ENCODE peak calls at places on chromosomes 2 and 18, in four cellular contexts. F is suprapubic skin, H is cardiac muscle cell, I is endodermal cell. G is an unnamed sample. For H3K36me3, the result is how much of the 10 kb centered on the place peaks cover.

GRCh38 chr2:235027558-235028214 is 75.9 kb downstream of the SH3BP4 start:
- DNase-seq in F (no peak), H (no peak), I (no peak), G (no peak)

GRCh38 chr2:96239745-96240264 is 26.0 kb downstream of the TMEM127 start:
- DNase-seq in F (no peak), H (peak), I (no peak), G (no peak)

GRCh38 chr2:140586379-140586778 is 1544.4 kb downstream of the LRP1B start:
- DNase-seq in F (no peak), H (peak), I (peak), G (peak)

GRCh38 chr2:64482765-64483504 is 29.0 kb downstream of the LGALSL start:
- DNase-seq in F (no peak), H (peak), I (peak), G (no peak)

GRCh38 chr2:197211881-197212342 is 98.7 kb downstream of the ANKRD44 start:
- DNase-seq in F (no peak), H (no peak), I (no peak), G (no peak)

GRCh38 chr18:13134551-13135401 is 83.8 kb upstream of the LDLRAD4 start:
- DNase-seq in F (no peak), H (no peak), I (no peak), G (no peak)

GRCh38 chr2:26179446-26179907 is 6.6 kb downstream of the GAREM2 start:
- DNase-seq in F (no peak), H (no peak), I (peak), G (no peak)

GRCh38 chr2:147649288-147649687 is 195.5 kb upstream of the ACVR2A start:
- DNase-seq in F (no peak), H (no peak), I (no peak), G (peak)

GRCh38 chr2:113219889-113220641 is 46.3 kb downstream of the PSD4 start:
- DNase-seq in F (no peak), H (no peak), I (no peak), G (no peak)

GRCh38 chr18:48827321-48828200 is 123.2 kb downstream of the SMAD7 start:
- DNase-seq in F (peak), H (peak), I (peak), G (peak)

GRCh38 chr18:13366977-13367892 is 148.7 kb downstream of the LDLRAD4 start:
- DNase-seq in F (no peak), H (no peak), I (peak), G (no peak)

GRCh38 chr2:106314427-106314826 is 120.3 kb upstream of the UXS1 start:
- DNase-seq in F (no peak), H (no peak), I (no peak), G (no peak)

GRCh38 chr2:54545700-54546450 is 89.7 kb downstream of the SPTBN1 start:
- DNase-seq in F (no peak), H (no peak), I (no peak), G (no peak)

GRCh38 chr2:172106128-172106961 is 3.6 kb upstream of the DLX2 start:
- DNase-seq in F (no peak), H (no peak), I (peak), G (no peak)

GRCh38 chr2:127508621-127509034 is 17.7 kb downstream of the IWS1 start:
- DNase-seq in F (no peak), H (peak), I (no peak), G (peak)

GRCh38 chr2:120930236-120930635 is 194.6 kb downstream of the GLI2 start:
- DNase-seq in F (no peak), H (no peak), I (no peak), G (no peak)

GRCh38 chr2:85733121-85733960 is 20.4 kb upstream of the ATOH8 start:
- DNase-seq in F (no peak), H (no peak), I (no peak), G (no peak)

GRCh38 chr2:236848467-236848866 is 237.2 kb upstream of the COPS8 start:
- DNase-seq in F (no peak), H (no peak), I (no peak), G (no peak)

GRCh38 chr2:112692496-112692911 is 28.3 kb upstream of the NT5DC4 start:
- DNase-seq in F (peak), H (no peak), I (peak), G (no peak)

GRCh38 chr2:26537826-26538475 is 60.0 kb upstream of the OTOF start:
- DNase-seq in F (peak), H (no peak), I (peak), G (no peak)

GRCh38 chr2:667332-668000 is 9.7 kb downstream of the TMEM18 start:
- DNase-seq in F (no peak), H (no peak), I (no peak), G (no peak)

GRCh38 chr2:159904565-159905281 is 106.7 kb upstream of the CD302 start:
- DNase-seq in F (peak), H (peak), I (peak), G (peak)

GRCh38 chr2:109660046-109660860 is 46.1 kb downstream of the SOWAHC start:
- DNase-seq in F (no peak), H (no peak), I (no peak), G (no peak)

GRCh38 chr18:23970161-23971153 is 44.1 kb upstream of the TTC39C start:
- DNase-seq in F (no peak), H (no peak), I (no peak), G (no peak)

GRCh38 chr2:83394134-83394965 is 1064.7 kb downstream of the SUCLG1 start:
- DNase-seq in F (no peak), H (no peak), I (no peak), G (no peak)

GRCh38 chr2:148645925-148646559 is 1.5 kb downstream of the EPC2 start:
- DNase-seq in F (no peak), H (peak), I (no peak), G (peak)

GRCh38 chr18:25815659-25816058 is 274.8 kb downstream of the SS18 start:
- DNase-seq in F (no peak), H (no peak), I (no peak), G (no peak)

GRCh38 chr2:233950078-233950825 is 33.1 kb downstream of the TRPM8 start:
- DNase-seq in F (no peak), H (no peak), I (no peak), G (no peak)

GRCh38 chr2:106599540-106599939 is 112.4 kb downstream of the CD8B2 start:
- DNase-seq in F (no peak), H (no peak), I (no peak), G (no peak)

GRCh38 chr2:169478339-169478738 is 955 bp upstream of the BBS5 start:
- DNase-seq in F (no peak), H (no peak), I (no peak), G (no peak)

GRCh38 chr2:15628899-15629855 is 37.5 kb downstream of the DDX1 start:
- DNase-seq in F (no peak), H (no peak), I (no peak), G (no peak)
- H3K36me3 ChIP-seq in F (half or more), H (half or more), I (half or more), G (half or more)

GRCh38 chr18:79451237-79452125 is 55.8 kb downstream of the NFATC1 start:
- DNase-seq in F (no peak), H (no peak), I (no peak), G (no peak)

GRCh38 chr18:79448621-79449020 is 52.9 kb downstream of the NFATC1 start:
- DNase-seq in F (no peak), H (no peak), I (no peak), G (no peak)

GRCh38 chr18:79447703-79448367 is 52.1 kb downstream of the NFATC1 start:
- DNase-seq in F (no peak), H (no peak), I (no peak), G (no peak)

GRCh38 chr18:79450289-79450920 is 54.7 kb downstream of the NFATC1 start:
- DNase-seq in F (no peak), H (no peak), I (no peak), G (no peak)

DNA sequence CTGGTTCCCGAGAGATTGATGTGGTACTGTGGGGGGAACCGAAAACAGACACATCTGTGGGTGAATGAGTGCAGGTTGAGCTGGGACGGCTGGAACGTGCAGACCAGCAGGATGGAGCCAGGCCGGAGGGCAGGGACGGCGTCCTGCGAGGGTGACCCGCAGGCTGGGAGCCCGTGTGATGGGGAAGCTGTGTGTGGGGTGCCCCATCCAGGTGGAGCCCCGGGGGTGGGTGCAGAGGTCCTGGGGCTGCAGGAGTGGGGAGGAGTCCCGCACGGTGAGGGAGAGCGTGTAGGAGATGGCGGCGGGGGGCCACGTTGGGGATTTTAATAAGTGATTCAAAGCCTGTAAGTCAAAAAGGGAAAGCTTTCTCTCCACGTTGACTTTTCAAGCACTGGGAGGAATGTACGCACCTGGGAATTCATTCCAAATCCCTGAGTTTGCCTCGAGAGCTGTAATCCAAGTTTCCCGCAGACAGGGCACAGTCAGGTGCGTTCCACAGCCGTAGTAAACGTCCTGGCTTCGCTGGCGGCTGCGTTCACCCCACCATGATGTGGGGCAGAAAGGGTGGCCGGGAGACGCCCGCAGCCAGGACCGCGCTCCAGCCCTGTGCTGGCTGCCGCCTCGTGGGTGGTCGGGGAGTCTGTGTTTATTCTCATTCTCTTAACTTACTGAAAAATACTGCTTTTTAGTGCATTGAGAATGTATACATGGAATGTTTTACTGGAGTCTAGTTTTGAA is 54.0 kb downstream of the NFATC1 start:
- DNase-seq in F (no peak), H (no peak), I (no peak), G (no peak)
- H3K36me3 ChIP-seq in F (under half), H (under half), I (under half), G (under half)

GRCh38 chr2:13121096-13121495 is 404.4 kb downstream of the TRIB2 start:
- DNase-seq in F (no peak), H (no peak), I (no peak), G (peak)
- H3K36me3 ChIP-seq in F (under half), H (under half), I (under half), G (under half)

DNA sequence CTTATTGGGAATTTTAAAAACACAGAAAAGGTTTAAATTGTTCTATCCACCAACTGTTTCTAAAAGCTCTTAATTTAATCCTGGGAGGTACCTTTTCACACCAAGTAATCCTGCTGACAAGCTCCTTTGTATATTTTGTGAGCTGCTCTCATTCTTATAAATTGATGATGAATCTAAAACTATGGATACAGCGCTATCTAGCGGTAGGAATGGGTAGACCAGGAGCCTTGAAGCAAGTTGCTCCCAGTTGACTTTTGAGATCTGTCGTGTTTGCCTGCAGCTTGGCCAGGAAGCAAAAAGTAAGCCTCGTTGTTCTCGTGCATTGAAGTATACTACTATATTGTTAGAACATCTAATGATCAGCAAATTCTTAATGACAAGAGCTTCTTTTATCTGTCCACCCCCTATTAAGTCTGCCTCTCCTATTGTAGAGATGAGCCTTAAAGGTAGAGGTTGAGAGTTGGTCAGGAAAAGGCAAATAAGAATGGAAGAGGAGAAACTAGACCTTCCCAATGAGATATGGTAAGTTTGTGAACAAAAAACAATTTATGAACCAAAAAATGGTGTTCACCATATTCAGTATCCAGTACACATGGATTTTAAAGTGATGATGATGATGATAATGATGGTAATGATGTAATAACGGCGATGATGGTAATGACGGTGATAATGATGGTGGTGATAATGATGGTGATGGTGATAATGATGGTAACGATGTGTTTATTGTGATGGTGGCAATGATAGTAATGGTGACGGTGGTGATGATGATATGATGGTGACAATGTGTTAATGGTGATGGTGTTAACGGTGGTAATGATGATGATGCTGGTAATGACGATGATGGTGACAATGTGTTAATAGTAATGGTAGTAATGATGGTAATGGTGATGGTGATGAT is 212.1 kb upstream of the NCKAP5 start:
- DNase-seq in F (no peak), H (peak), I (peak), G (peak)
- H3K36me3 ChIP-seq in F (under half), H (under half), I (under half), G (under half)

GRCh38 chr18:8559612-8560011 is 49.6 kb upstream of the RAB12 start:
- DNase-seq in F (no peak), H (no peak), I (no peak), G (no peak)
- H3K36me3 ChIP-seq in F (under half), H (under half), I (under half), G (under half)

GRCh38 chr2:10183146-10183675 is 60.7 kb downstream of the RRM2 start:
- DNase-seq in F (no peak), H (no peak), I (peak), G (no peak)
- H3K36me3 ChIP-seq in F (under half), H (under half), I (under half), G (under half)

GRCh38 chr2:36569267-36569860 is 28.6 kb downstream of the FEZ2 start:
- DNase-seq in F (no peak), H (no peak), I (no peak), G (no peak)

GRCh38 chr2:36568533-36569246 is 29.3 kb downstream of the FEZ2 start:
- DNase-seq in F (no peak), H (no peak), I (no peak), G (no peak)

GRCh38 chr2:36572054-36572751 is 25.8 kb downstream of the FEZ2 start:
- DNase-seq in F (no peak), H (peak), I (no peak), G (no peak)

GRCh38 chr2:36572752-36573125 is 25.2 kb downstream of the FEZ2 start:
- DNase-seq in F (no peak), H (no peak), I (no peak), G (no peak)

GRCh38 chr2:36570416-36570815 is 27.6 kb downstream of the FEZ2 start:
- DNase-seq in F (no peak), H (no peak), I (no peak), G (no peak)
- H3K36me3 ChIP-seq in F (under half), H (under half), I (half or more), G (under half)

DNA sequence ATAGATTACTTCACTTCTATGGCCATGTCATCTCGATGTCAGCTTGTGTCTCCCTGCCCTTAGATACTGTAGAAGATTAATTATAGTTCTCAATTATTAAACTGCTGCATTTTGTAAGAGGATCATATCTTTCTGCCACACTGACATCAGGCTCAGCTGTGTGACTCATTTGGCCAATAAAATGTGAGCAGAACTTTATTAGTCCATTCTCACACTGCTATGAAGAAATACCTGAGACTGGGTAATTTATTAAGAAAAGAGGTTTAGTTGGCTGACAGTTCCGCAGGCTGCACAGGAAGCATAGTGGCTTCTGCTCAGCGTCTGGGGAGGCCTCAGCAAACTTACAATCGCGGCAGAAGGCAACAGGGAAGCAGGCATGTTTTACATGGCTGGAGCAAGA is 290.4 kb downstream of the RAD51AP2 start:
- DNase-seq in F (no peak), H (no peak), I (no peak), G (no peak)
- H3K36me3 ChIP-seq in F (under half), H (under half), I (under half), G (under half)